ENCODE peak calls at places on chromosomes 16 and 17, in eight cellular contexts. D is occipital lobe; E is activated CD4-positive, alpha-beta T cell treated with anti-CD3 and anti-CD28 coated beads, Interleukin-2, amount 10 ng/mL, durations not matched to agents 7 days and 5 days; R is lung; B is right lobe of liver; L is stimulated activated CD4-positive, alpha-beta T cell treated with anti-CD3 and anti-CD28 coated beads, Interleukin-15, amount 100 ng/mL, for 48 hours; T is NCI-H69; U is aorta. W is an unnamed sample.
A peak's percentile ranks its signal among the peaks of the same experiment; 100 is the strongest.

GRCh38 chr17:38881600-38882191 is 11.8 kb downstream of the LASP1 start:
- DNase-seq in T (peak; percentile 29), L (no peak), B (no peak), D (no peak), U (peak; percentile 80), R (peak; percentile 64), E (peak; percentile 48), W (peak; percentile 14)

GRCh38 chr16:10178079-10178478 is 4.1 kb downstream of the GRIN2A start:
- DNase-seq in D (no peak), U (no peak), R (no peak), T (no peak), E (no peak), B (no peak), L (no peak), W (no peak)

GRCh38 chr17:37609170-37610040 is at the start of gene SYNRG:
- DNase-seq in R (peak; percentile 94), D (peak; percentile 93), L (peak; percentile 92), E (peak; percentile 93), B (peak; percentile 97), T (peak; percentile 99), U (peak; percentile 98), W (peak; percentile 94)

GRCh38 chr17:38868095-38868967 is 1.5 kb upstream of the LASP1 start:
- DNase-seq in D (no peak), E (peak; percentile 29), B (peak; percentile 61), L (no peak), R (peak; percentile 32), T (peak; percentile 81), U (peak; percentile 75), W (no peak)

GRCh38 chr17:8376302-8377067 is at the start of gene KRABD2:
- DNase-seq in U (peak; percentile 94), E (peak; percentile 91), R (peak; percentile 90), T (peak; percentile 91), B (peak; percentile 95), L (peak; percentile 78), D (peak; percentile 89), W (peak; percentile 95)

GRCh38 chr16:56861092-56861610 is 3.9 kb upstream of the SLC12A3 start:
- DNase-seq in L (no peak), R (no peak), B (no peak), U (no peak), D (no peak), T (peak; percentile 28), E (no peak), W (no peak)

GRCh38 chr17:77516902-77517301 is 376.1 kb downstream of the SEC14L1 start:
- DNase-seq in E (no peak), B (no peak), T (no peak), R (no peak), U (no peak), D (no peak), L (no peak), W (no peak)

GRCh38 chr16:49463529-49463928 is 89.9 kb downstream of the C16orf78 start:
- DNase-seq in L (peak; percentile 35), R (no peak), U (no peak), E (peak; percentile 94), T (peak; percentile 66), D (no peak), B (no peak), W (no peak)

GRCh38 chr16:89687092-89687940 is 827 bp downstream of the CDK10 start:
- DNase-seq in B (peak; percentile 93), E (no peak), T (peak; percentile 68), L (no peak), R (no peak), D (no peak), U (peak; percentile 26), W (no peak)

GRCh38 chr17:4527552-4527951 is 27.6 kb downstream of the MYBBP1A start:
- DNase-seq in R (no peak), U (no peak), L (no peak), B (no peak), T (no peak), E (no peak), D (no peak), W (no peak)

GRCh38 chr17:37490638-37491614 is 1.2 kb downstream of the DUSP14 start:
- DNase-seq in B (no peak), D (peak; percentile 38), T (peak; percentile 43), U (peak; percentile 65), L (no peak), R (no peak), E (no peak), W (no peak)

GRCh38 chr16:84588991-84589390 is 28.9 kb downstream of the COTL1 start:
- DNase-seq in L (no peak), D (no peak), R (no peak), T (no peak), E (no peak), U (peak; percentile 12), B (no peak), W (no peak)